ENCODE peak calls at places on chromosome 11, in four cellular contexts. One of them, this sample, is unnamed.

GRCh38 chr11:59429924-59430516 is 3.8 kb upstream of the OR5A2 start:
- DNase-seq in cardiac fibroblast: peak
- DNase-seq in foreskin fibroblast: peak
- DNase-seq in ovary: no peak
- DNase-seq in this sample: no peak

GRCh38 chr11:69383946-69384547 is 90.1 kb downstream of the MYEOV start:
- DNase-seq in cardiac fibroblast: no peak
- DNase-seq in foreskin fibroblast: no peak
- DNase-seq in ovary: no peak
- DNase-seq in this sample: no peak

GRCh38 chr11:117222991-117223740 is 8.7 kb downstream of the PCSK7 start:
- DNase-seq in cardiac fibroblast: no peak
- DNase-seq in foreskin fibroblast: no peak
- DNase-seq in ovary: no peak
- DNase-seq in this sample: no peak

GRCh38 chr11:3616721-3617460 is 24.9 kb downstream of the ART5 start:
- DNase-seq in cardiac fibroblast: no peak
- DNase-seq in foreskin fibroblast: no peak
- DNase-seq in ovary: peak
- DNase-seq in this sample: no peak

GRCh38 chr11:64000026-64000739 is 13.9 kb downstream of the OTUB1 start:
- DNase-seq in cardiac fibroblast: peak
- DNase-seq in foreskin fibroblast: peak
- DNase-seq in ovary: peak
- DNase-seq in this sample: peak

GRCh38 chr11:104151404-104152204 is 12.3 kb downstream of the PDGFD start:
- DNase-seq in cardiac fibroblast: peak
- DNase-seq in foreskin fibroblast: no peak
- DNase-seq in ovary: no peak
- DNase-seq in this sample: no peak

GRCh38 chr11:88603499-88603898 is 266.0 kb upstream of the CTSC start:
- DNase-seq in cardiac fibroblast: peak
- DNase-seq in foreskin fibroblast: peak
- DNase-seq in ovary: no peak
- DNase-seq in this sample: no peak

GRCh38 chr11:37264783-37265182 is 666.7 kb upstream of the RAG2 start:
- DNase-seq in cardiac fibroblast: peak
- DNase-seq in foreskin fibroblast: no peak
- DNase-seq in ovary: no peak
- DNase-seq in this sample: no peak

GRCh38 chr11:106875013-106875412 is 143.3 kb downstream of the GUCY1A2 start:
- DNase-seq in cardiac fibroblast: peak
- DNase-seq in foreskin fibroblast: no peak
- DNase-seq in ovary: no peak
- DNase-seq in this sample: no peak

GRCh38 chr11:12224537-12224893 is 114.1 kb downstream of the MICAL2 start:
- DNase-seq in cardiac fibroblast: peak
- DNase-seq in foreskin fibroblast: no peak
- DNase-seq in ovary: no peak
- DNase-seq in this sample: no peak

GRCh38 chr11:14308897-14309387 is 50.0 kb downstream of the RRAS2 start:
- DNase-seq in cardiac fibroblast: no peak
- DNase-seq in foreskin fibroblast: no peak
- DNase-seq in ovary: no peak
- DNase-seq in this sample: no peak

GRCh38 chr11:74686792-74687191 is 44.4 kb downstream of the CHRDL2 start:
- DNase-seq in cardiac fibroblast: peak
- DNase-seq in foreskin fibroblast: no peak
- DNase-seq in ovary: no peak
- DNase-seq in this sample: peak

GRCh38 chr11:12087075-12087775 is 23.2 kb upstream of the MICAL2 start:
- DNase-seq in cardiac fibroblast: peak
- DNase-seq in foreskin fibroblast: peak
- DNase-seq in ovary: no peak
- DNase-seq in this sample: peak

GRCh38 chr11:121253951-121254350 is 38.6 kb upstream of the SC5D start:
- DNase-seq in cardiac fibroblast: no peak
- DNase-seq in foreskin fibroblast: no peak
- DNase-seq in ovary: no peak
- DNase-seq in this sample: no peak

GRCh38 chr11:77455740-77456139 is 18.2 kb downstream of the PAK1 start:
- DNase-seq in cardiac fibroblast: no peak
- DNase-seq in foreskin fibroblast: no peak
- DNase-seq in ovary: no peak
- DNase-seq in this sample: no peak

GRCh38 chr11:86486261-86487030 is 111.8 kb downstream of the CCDC81 start:
- DNase-seq in cardiac fibroblast: no peak
- DNase-seq in foreskin fibroblast: no peak
- DNase-seq in ovary: no peak
- DNase-seq in this sample: no peak

GRCh38 chr11:117875397-117876048 is 935 bp downstream of the FXYD6 start:
- DNase-seq in cardiac fibroblast: no peak
- DNase-seq in foreskin fibroblast: no peak
- DNase-seq in ovary: peak
- DNase-seq in this sample: no peak

GRCh38 chr11:120784566-120785251 is 239.2 kb upstream of the TBCEL start:
- DNase-seq in cardiac fibroblast: no peak
- DNase-seq in foreskin fibroblast: no peak
- DNase-seq in ovary: no peak
- DNase-seq in this sample: no peak

GRCh38 chr11:114438303-114438702 is 964 bp upstream of the REXO2 start:
- DNase-seq in cardiac fibroblast: no peak
- DNase-seq in foreskin fibroblast: no peak
- DNase-seq in ovary: no peak
- DNase-seq in this sample: no peak

GRCh38 chr11:119730789-119731386 is 1.9 kb upstream of the NECTIN1 start:
- DNase-seq in cardiac fibroblast: no peak
- DNase-seq in foreskin fibroblast: no peak
- DNase-seq in ovary: no peak
- DNase-seq in this sample: no peak

GRCh38 chr11:100791873-100792272 is 104.8 kb downstream of the ARHGAP42 start:
- DNase-seq in cardiac fibroblast: no peak
- DNase-seq in foreskin fibroblast: no peak
- DNase-seq in ovary: no peak
- DNase-seq in this sample: no peak

GRCh38 chr11:134454146-134454690 is 42.2 kb upstream of the B3GAT1 start:
- DNase-seq in cardiac fibroblast: no peak
- DNase-seq in foreskin fibroblast: no peak
- DNase-seq in ovary: no peak
- DNase-seq in this sample: no peak

GRCh38 chr11:116415095-116415494 is 357.7 kb downstream of the BUD13 start:
- DNase-seq in cardiac fibroblast: no peak
- DNase-seq in foreskin fibroblast: no peak
- DNase-seq in ovary: no peak
- DNase-seq in this sample: no peak

GRCh38 chr11:96228472-96228871 is 114.5 kb downstream of the MAML2 start:
- DNase-seq in cardiac fibroblast: peak
- DNase-seq in foreskin fibroblast: peak
- DNase-seq in ovary: peak
- DNase-seq in this sample: no peak

GRCh38 chr11:62542750-62543567 is 3.6 kb downstream of the AHNAK start:
- DNase-seq in cardiac fibroblast: peak
- DNase-seq in foreskin fibroblast: peak
- DNase-seq in ovary: peak
- DNase-seq in this sample: no peak

GRCh38 chr11:86374586-86374985 is at the start of gene CCDC81:
- DNase-seq in cardiac fibroblast: no peak
- DNase-seq in foreskin fibroblast: no peak
- DNase-seq in ovary: no peak
- DNase-seq in this sample: no peak

GRCh38 chr11:70433966-70434812 is 35.9 kb downstream of the CTTN start:
- DNase-seq in cardiac fibroblast: no peak
- DNase-seq in foreskin fibroblast: no peak
- DNase-seq in ovary: no peak
- DNase-seq in this sample: no peak

DNA sequence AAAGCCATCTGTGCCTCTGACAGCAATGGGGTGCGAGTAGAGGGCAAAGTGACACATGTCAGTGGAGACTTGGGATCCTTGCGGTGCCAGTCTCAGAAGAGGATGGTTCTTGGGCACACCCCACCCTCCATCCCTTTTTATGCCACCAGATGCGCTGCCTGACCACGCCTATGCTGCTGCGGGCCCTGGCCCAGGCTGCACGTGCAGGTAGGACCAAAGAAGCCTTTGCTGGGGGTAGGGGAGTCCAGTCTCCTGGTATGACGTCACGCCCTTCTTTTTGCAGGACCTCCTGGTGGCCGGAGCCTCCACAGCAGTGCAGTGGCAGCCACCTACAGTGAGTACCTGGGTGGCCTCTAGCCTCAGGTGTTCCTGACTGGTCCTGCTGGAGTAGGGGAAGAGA is 1.5 kb downstream of the NDUFS8 start:
- DNase-seq in cardiac fibroblast: no peak
- DNase-seq in foreskin fibroblast: no peak
- DNase-seq in ovary: no peak
- DNase-seq in this sample: no peak
- H3K4me3 ChIP-seq in cardiac fibroblast: no peak
- H3K4me3 ChIP-seq in foreskin fibroblast: peak
- H3K4me3 ChIP-seq in ovary: no peak
- H3K4me3 ChIP-seq in this sample: no peak

GRCh38 chr11:18012906-18013781 is at the start of gene SERGEF:
- DNase-seq in cardiac fibroblast: peak
- DNase-seq in foreskin fibroblast: peak
- DNase-seq in ovary: peak
- DNase-seq in this sample: peak

GRCh38 chr11:18014876-18015275 is 2.0 kb upstream of the SERGEF start:
- DNase-seq in cardiac fibroblast: no peak
- DNase-seq in foreskin fibroblast: no peak
- DNase-seq in ovary: no peak
- DNase-seq in this sample: no peak

GRCh38 chr11:18012314-18012905 is 437 bp downstream of the SERGEF start:
- DNase-seq in cardiac fibroblast: peak
- DNase-seq in foreskin fibroblast: no peak
- DNase-seq in ovary: peak
- DNase-seq in this sample: no peak

GRCh38 chr11:18011633-18012313 is 1.1 kb downstream of the SERGEF start:
- DNase-seq in cardiac fibroblast: peak
- DNase-seq in foreskin fibroblast: no peak
- DNase-seq in ovary: no peak
- DNase-seq in this sample: no peak

DNA sequence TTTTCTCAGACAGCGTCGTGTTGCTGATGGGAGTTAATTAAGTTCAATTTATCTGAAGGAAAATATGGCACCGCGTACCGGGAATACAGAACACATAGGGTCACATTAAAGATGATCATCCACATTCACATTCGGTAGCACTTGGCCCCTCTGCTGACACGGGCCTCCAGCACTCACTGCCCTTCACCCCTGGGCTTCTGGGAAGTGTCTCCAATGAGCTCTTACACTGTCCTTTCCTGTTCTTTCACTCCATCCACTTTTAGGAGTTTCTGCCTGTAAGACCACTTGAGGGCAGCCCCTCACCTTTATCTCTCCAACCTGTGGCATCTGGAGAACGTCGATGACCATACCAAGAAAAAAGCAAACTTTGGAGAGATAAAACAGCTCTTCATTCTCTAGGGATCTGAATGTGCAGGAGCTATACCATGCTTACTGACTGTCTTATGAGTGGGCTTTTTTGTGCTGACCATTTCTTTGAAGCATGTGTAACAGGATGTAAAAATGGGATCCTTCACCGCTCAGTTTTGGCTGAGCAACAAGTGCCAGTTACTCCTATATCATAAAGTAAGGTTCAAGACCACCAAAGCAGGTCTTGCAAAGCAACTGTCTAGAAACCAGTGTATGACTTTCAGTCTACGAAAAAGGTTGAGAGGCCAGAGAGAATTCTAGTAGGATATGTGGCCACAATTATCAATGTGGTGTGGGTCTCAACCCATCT is 1.1 kb upstream of the SERGEF start:
- DNase-seq in cardiac fibroblast: no peak
- DNase-seq in foreskin fibroblast: no peak
- DNase-seq in ovary: peak
- DNase-seq in this sample: no peak
- H3K4me3 ChIP-seq in cardiac fibroblast: peak
- H3K4me3 ChIP-seq in foreskin fibroblast: peak
- H3K4me3 ChIP-seq in ovary: peak
- H3K4me3 ChIP-seq in this sample: peak

DNA sequence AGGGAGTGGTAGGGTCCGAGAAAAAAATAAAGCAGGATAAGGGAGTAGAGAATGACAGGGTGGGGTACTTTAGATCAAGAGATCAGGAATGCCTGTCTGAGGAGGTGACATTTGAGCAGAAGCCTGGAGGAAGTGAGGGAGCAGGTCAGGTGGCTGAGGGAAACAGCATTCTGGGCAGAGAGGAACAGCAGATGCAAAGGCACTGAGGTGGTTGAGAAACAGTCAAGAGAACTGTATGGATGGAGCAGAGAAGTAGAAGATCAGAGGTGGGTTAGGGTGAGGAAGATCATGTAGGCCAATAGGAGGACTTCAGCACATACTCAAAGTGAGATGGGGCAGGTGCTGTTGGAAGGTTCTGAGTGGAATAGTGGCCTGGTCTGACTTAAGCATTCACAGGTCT is 8.3 kb downstream of the ARHGEF17 start:
- DNase-seq in cardiac fibroblast: no peak
- DNase-seq in foreskin fibroblast: no peak
- DNase-seq in ovary: no peak
- DNase-seq in this sample: no peak
- H3K4me3 ChIP-seq in cardiac fibroblast: no peak
- H3K4me3 ChIP-seq in foreskin fibroblast: no peak
- H3K4me3 ChIP-seq in ovary: no peak
- H3K4me3 ChIP-seq in this sample: no peak

GRCh38 chr11:6258571-6258998 is 1.1 kb upstream of the CCKBR start:
- DNase-seq in cardiac fibroblast: no peak
- DNase-seq in foreskin fibroblast: no peak
- DNase-seq in ovary: no peak
- DNase-seq in this sample: no peak
- H3K4me3 ChIP-seq in cardiac fibroblast: no peak
- H3K4me3 ChIP-seq in foreskin fibroblast: no peak
- H3K4me3 ChIP-seq in ovary: peak
- H3K4me3 ChIP-seq in this sample: no peak

DNA sequence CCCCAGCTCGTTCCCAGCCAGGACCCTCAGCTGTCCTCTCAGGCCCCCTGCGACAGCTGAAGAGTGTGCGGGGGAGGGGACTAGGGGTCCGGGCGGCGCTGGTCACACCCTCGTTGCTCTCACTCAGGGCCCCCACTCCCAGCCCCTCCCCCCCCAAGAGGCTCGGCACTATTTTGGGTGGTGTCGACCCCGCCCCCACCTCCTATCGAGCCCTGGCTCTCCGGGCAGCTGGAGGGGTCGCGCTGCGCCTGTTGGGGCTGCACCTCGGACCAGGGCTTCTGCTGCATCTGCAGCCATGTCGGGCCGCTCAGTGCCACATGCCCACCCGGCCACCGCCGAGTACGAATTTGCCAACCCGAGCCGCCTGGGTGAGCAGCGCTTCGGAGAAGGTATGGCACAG is at the start of gene HSPB2:
- DNase-seq in cardiac fibroblast: no peak
- DNase-seq in foreskin fibroblast: no peak
- DNase-seq in ovary: peak
- DNase-seq in this sample: no peak
- H3K4me3 ChIP-seq in cardiac fibroblast: peak
- H3K4me3 ChIP-seq in foreskin fibroblast: peak
- H3K4me3 ChIP-seq in ovary: peak
- H3K4me3 ChIP-seq in this sample: peak

GRCh38 chr11:122398167-122398566 is 257.4 kb upstream of the UBASH3B start:
- DNase-seq in cardiac fibroblast: peak
- DNase-seq in foreskin fibroblast: no peak
- DNase-seq in ovary: no peak
- DNase-seq in this sample: peak
- H3K4me3 ChIP-seq in cardiac fibroblast: no peak
- H3K4me3 ChIP-seq in foreskin fibroblast: no peak
- H3K4me3 ChIP-seq in ovary: no peak
- H3K4me3 ChIP-seq in this sample: no peak